ENCODE peak calls at places on chromosomes 13 and 19, in six cellular contexts. G is CD8-positive, alpha-beta memory T cell; W is heart right ventricle; X is astrocyte of the spinal cord; H is fibroblast of the aortic adventitia; C is cardiac fibroblast. L is an unnamed sample.
A peak's percentile ranks its signal among the peaks of the same experiment; 100 is the strongest.

GRCh38 chr19:45676851-45677263 is 8.8 kb downstream of the GIPR start:
- DNase-seq in G (peak; percentile 75), W (no peak), X (no peak), H (no peak), C (no peak), L (no peak)

GRCh38 chr13:95298971-95299627 is 2.2 kb downstream of the ABCC4 start:
- DNase-seq in G (no peak), W (no peak), X (peak; percentile 83), H (peak; percentile 70), C (peak; percentile 72), L (peak; percentile 68)

GRCh38 chr13:77859450-77859849 is 59.2 kb downstream of the EDNRB start:
- DNase-seq in G (no peak), W (no peak), X (no peak), H (peak; percentile 67), C (peak; percentile 92), L (peak; percentile 54)

GRCh38 chr19:33727331-33728028 is 69.2 kb upstream of the KCTD15 start:
- DNase-seq in G (no peak), W (no peak), X (no peak), H (no peak), C (no peak), L (no peak)

GRCh38 chr19:2609389-2610116 is 92.9 kb downstream of the GNG7 start:
- DNase-seq in G (no peak), W (no peak), X (no peak), H (no peak), C (no peak), L (no peak)

GRCh38 chr13:20188649-20189553 is 3.8 kb downstream of the GJB2 start:
- DNase-seq in G (no peak), W (no peak), X (no peak), H (no peak), C (no peak), L (no peak)

GRCh38 chr19:40576181-40576584 is 490 bp upstream of the SHKBP1 start:
- DNase-seq in G (peak; percentile 57), W (no peak), X (no peak), H (no peak), C (no peak), L (no peak)

GRCh38 chr19:47765522-47766358 is 12.8 kb upstream of the SELENOW start:
- DNase-seq in G (peak; percentile 59), W (peak; percentile 80), X (no peak), H (peak; percentile 55), C (peak; percentile 66), L (no peak)

GRCh38 chr13:107743983-107744382 is 471.4 kb downstream of the LIG4 start:
- DNase-seq in G (no peak), W (no peak), X (peak; percentile 61), H (peak; percentile 22), C (peak; percentile 35), L (peak; percentile 58)

GRCh38 chr19:57191141-57192063 is at the start of gene ZNF264:
- DNase-seq in G (peak; percentile 91), W (peak; percentile 95), X (peak; percentile 91), H (peak; percentile 87), C (peak; percentile 90), L (peak; percentile 43)

GRCh38 chr19:23183251-23183650 is 66.4 kb downstream of the ZNF730 start:
- DNase-seq in G (no peak), W (no peak), X (no peak), H (no peak), C (no peak), L (no peak)

GRCh38 chr19:52227196-52227940 is 37.5 kb downstream of the PPP2R1A start:
- DNase-seq in G (no peak), W (no peak), X (no peak), H (no peak), C (no peak), L (no peak)

GRCh38 chr19:43511324-43511723 is 6.8 kb upstream of the PHLDB3 start:
- DNase-seq in G (no peak), W (no peak), X (no peak), H (no peak), C (no peak), L (no peak)

GRCh38 chr19:57068921-57069697 is 50.7 kb upstream of the USP29 start:
- DNase-seq in G (no peak), W (no peak), X (no peak), H (no peak), C (no peak), L (no peak)

GRCh38 chr19:44684892-44685847 is 13.8 kb upstream of the CEACAM16 start:
- DNase-seq in G (no peak), W (peak; percentile 40), X (peak; percentile 84), H (peak; percentile 94), C (peak; percentile 94), L (peak; percentile 70)

GRCh38 chr19:30895946-30896345 is 453.3 kb downstream of the TSHZ3 start:
- DNase-seq in G (no peak), W (no peak), X (no peak), H (no peak), C (no peak), L (no peak)

GRCh38 chr13:87570669-87571068 is 100.5 kb upstream of the SLITRK5 start:
- DNase-seq in G (no peak), W (no peak), X (no peak), H (no peak), C (no peak), L (no peak)

DNA sequence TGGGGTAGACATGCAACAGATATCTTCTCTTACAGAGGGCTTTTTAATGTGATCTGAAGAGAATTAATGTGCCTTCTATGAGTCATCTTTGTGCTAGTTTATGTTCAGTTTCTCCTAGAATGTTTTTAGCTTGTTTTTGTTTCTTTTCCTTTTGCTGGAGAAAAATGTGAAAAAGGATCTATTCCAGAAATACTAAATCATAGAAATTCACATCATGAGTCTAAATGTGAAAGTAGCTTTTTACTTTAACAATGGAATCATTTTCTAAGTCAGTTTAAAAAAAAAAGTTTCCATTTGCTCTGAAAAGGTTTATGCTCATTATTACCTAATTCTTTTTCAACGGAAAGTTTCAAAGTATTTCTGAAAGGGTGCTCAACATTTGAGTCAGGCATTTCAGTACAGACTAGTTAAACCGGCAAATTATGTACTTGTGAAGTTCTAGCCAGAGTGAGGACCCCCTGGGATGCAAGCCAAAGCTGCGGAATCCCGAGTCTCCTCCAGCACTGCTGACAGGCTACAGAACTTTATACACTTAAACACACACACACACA is 72.9 kb downstream of the SPATA13 start:
- DNase-seq in G (no peak), W (no peak), X (peak; percentile 80), H (peak; percentile 56), C (peak; percentile 70), L (no peak)
- H3K4me3 ChIP-seq in G (no peak overlapping the region), W (no peak overlapping the region), X (peak overlapping the region; percentile 30), H (peak overlapping the region; percentile 50), C (no peak overlapping the region), L (peak overlapping the region; percentile 23)

DNA sequence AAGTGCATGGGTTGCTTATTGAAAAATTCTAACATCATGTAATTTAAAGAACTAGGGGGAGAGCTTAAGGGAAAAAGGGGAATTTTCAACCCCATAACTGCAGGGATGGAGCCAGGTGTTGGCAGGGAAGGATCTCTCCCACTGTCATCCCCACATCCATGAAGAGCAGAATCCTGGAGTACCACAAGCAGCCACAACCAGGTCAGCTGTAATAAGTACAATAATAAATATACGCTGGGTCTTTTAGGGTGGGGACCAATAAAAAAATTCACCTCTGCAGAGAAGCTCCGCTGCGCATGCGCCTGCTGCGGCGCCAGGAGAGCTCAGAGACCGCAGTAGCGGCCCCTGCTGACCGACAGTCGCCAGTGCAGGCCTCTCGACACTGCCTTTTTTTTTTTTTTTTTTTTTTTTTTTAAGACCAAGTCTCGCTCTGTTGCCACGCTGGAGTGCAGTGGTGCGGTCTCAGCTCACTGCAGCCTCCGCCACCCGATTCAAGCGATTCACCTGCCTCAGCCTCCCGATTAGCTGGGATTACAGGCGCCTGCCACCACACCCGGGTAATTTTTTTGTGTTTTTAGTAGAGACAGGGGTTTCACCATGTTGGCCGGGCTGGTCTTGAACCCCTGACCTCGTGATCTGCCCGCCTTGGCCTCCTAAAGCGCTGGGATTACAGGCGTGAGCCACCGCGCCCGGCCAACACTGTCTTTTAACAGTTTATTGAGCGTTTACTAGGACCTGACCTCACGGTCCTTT is 2.5 kb upstream of the EEF2 start:
- DNase-seq in G (peak; percentile 94), W (peak; percentile 91), X (peak; percentile 82), H (peak; percentile 88), C (peak; percentile 88), L (no peak)
- H3K4me3 ChIP-seq in G (peak overlapping the region; percentile 59), W (peak overlapping the region; percentile 85), X (peak overlapping the region; percentile 8), H (peak overlapping the region; percentile 48), C (no peak overlapping the region), L (peak overlapping the region; percentile 22)

DNA sequence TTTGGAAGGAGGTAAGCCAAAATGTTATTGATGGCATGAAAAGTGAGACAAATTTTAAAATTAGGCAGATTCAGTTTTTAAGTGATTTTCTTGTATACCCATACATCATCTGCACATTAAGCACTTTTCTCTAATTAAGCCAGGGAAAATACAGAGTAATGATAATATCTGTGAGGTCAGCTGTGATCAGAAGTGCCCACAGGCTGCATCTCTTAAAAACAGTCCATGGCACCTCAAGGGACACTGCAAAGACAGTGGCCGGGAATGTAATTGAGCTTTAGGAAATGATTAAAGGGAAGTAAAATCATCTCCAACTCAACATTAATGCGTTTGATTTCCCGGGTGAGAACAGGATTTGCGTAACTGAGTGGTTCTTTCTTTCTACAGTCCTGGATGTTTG is 2.0 kb downstream of the COL4A1 start:
- DNase-seq in G (no peak), W (no peak), X (no peak), H (no peak), C (peak; percentile 42), L (no peak)
- H3K4me3 ChIP-seq in G (no peak overlapping the region), W (peak overlapping the region; percentile 81), X (peak overlapping the region; percentile 77), H (peak overlapping the region; percentile 7), C (peak overlapping the region; percentile 75), L (peak overlapping the region; percentile 74)

GRCh38 chr13:31733066-31733465 is 6.3 kb upstream of the RXFP2 start:
- DNase-seq in G (no peak), W (no peak), X (no peak), H (peak; percentile 40), C (peak; percentile 11), L (no peak)
- H3K4me3 ChIP-seq in G (no peak overlapping the region), W (no peak overlapping the region), X (no peak overlapping the region), H (peak overlapping the region; percentile 16), C (peak overlapping the region; percentile 1), L (peak overlapping the region; percentile 5)

L was measured in skeletal muscle cell.